ENCODE peak calls at places on chromosomes 2 and 18, in ten cellular contexts. I, T, M, Y, K, S, Z, V, R and W are unnamed samples.
A peak's percentile ranks its signal among the peaks of the same experiment; 100 is the strongest.

GRCh38 chr2:202043473-202043872 is 9.8 kb downstream of the FZD7 start:
- DNase-seq in I (no peak), T (no peak), M (no peak), Y (no peak), K (no peak), S (no peak), Z (no peak), V (no peak), R (no peak), W (no peak)

GRCh38 chr2:47264183-47264582 is 109.1 kb upstream of the STPG4 start:
- DNase-seq in I (no peak), T (no peak), M (no peak), Y (no peak), K (no peak), S (no peak), Z (peak; percentile 65), V (peak; percentile 70), R (no peak), W (no peak)

GRCh38 chr2:145075454-145076062 is 555.6 kb upstream of the ZEB2 start:
- DNase-seq in I (no peak), T (no peak), M (no peak), Y (no peak), K (no peak), S (no peak), Z (no peak), V (no peak), R (no peak), W (no peak)

GRCh38 chr2:39107156-39107555 is 13.7 kb downstream of the SOS1 start:
- DNase-seq in I (no peak), T (no peak), M (peak; percentile 83), Y (no peak), K (no peak), S (no peak), Z (no peak), V (peak; percentile 43), R (no peak), W (no peak)

GRCh38 chr2:239240480-239240881 is 160.3 kb downstream of the HDAC4 start:
- DNase-seq in I (peak; percentile 66), T (peak; percentile 88), M (peak; percentile 80), Y (peak; percentile 71), K (no peak), S (peak; percentile 38), Z (no peak), V (no peak), R (no peak), W (peak; percentile 60)

GRCh38 chr2:24771099-24771498 is 22.1 kb downstream of the PTRHD1 start:
- DNase-seq in I (no peak), T (no peak), M (no peak), Y (no peak), K (no peak), S (peak; percentile 27), Z (no peak), V (no peak), R (no peak), W (no peak)

GRCh38 chr18:80154293-80154692 is 45.2 kb downstream of the ADNP2 start:
- DNase-seq in I (no peak), T (no peak), M (no peak), Y (no peak), K (no peak), S (peak; percentile 37), Z (no peak), V (peak; percentile 76), R (peak; percentile 9), W (no peak)

GRCh38 chr18:23593720-23594119 is 7.4 kb upstream of the NPC1 start:
- DNase-seq in I (no peak), T (no peak), M (no peak), Y (no peak), K (no peak), S (no peak), Z (no peak), V (no peak), R (peak; percentile 72), W (no peak)

GRCh38 chr2:195382186-195382585 is 274.8 kb upstream of the SLC39A10 start:
- DNase-seq in I (no peak), T (no peak), M (no peak), Y (no peak), K (no peak), S (no peak), Z (no peak), V (no peak), R (no peak), W (no peak)

GRCh38 chr2:8546319-8547283 is 135.3 kb upstream of the ID2 start:
- DNase-seq in I (peak; percentile 64), T (peak; percentile 17), M (no peak), Y (peak; percentile 63), K (no peak), S (no peak), Z (no peak), V (no peak), R (no peak), W (no peak)

GRCh38 chr2:187440101-187440500 is 8.0 kb downstream of the CALCRL start:
- DNase-seq in I (no peak), T (no peak), M (no peak), Y (no peak), K (no peak), S (no peak), Z (no peak), V (no peak), R (peak; percentile 64), W (no peak)

GRCh38 chr18:56373601-56374000 is 264.8 kb downstream of the TXNL1 start:
- DNase-seq in I (no peak), T (no peak), M (no peak), Y (no peak), K (no peak), S (no peak), Z (no peak), V (no peak), R (no peak), W (no peak)

GRCh38 chr2:138742446-138743057 is 37.6 kb downstream of the NXPH2 start:
- DNase-seq in I (no peak), T (no peak), M (no peak), Y (no peak), K (no peak), S (no peak), Z (no peak), V (no peak), R (no peak), W (no peak)

GRCh38 chr2:122210898-122211605 is 455.6 kb downstream of the TSN start:
- DNase-seq in I (no peak), T (no peak), M (no peak), Y (no peak), K (no peak), S (no peak), Z (no peak), V (no peak), R (no peak), W (no peak)

GRCh38 chr18:12599966-12600365 is 57.9 kb downstream of the SPIRE1 start:
- DNase-seq in I (no peak), T (no peak), M (no peak), Y (no peak), K (no peak), S (no peak), Z (no peak), V (no peak), R (no peak), W (no peak)
- TF ChIP-seq POLR2AphosphoS5 in I (no peak), T (no peak), M (no peak), Y (no peak), K (no peak), S (no peak), Z (no peak), V (no peak), R (no peak), W (no peak)

GRCh38 chr2:18745431-18746272 is 156.3 kb upstream of the NT5C1B start:
- DNase-seq in I (no peak), T (no peak), M (no peak), Y (no peak), K (no peak), S (no peak), Z (no peak), V (no peak), R (no peak), W (no peak)

GRCh38 chr2:18741888-18742287 is 152.5 kb upstream of the NT5C1B start:
- DNase-seq in I (no peak), T (peak; percentile 76), M (no peak), Y (peak; percentile 41), K (no peak), S (no peak), Z (no peak), V (peak; percentile 7), R (no peak), W (peak; percentile 35)

GRCh38 chr2:18740428-18740827 is 151.1 kb upstream of the NT5C1B start:
- DNase-seq in I (peak; percentile 59), T (no peak), M (no peak), Y (no peak), K (no peak), S (no peak), Z (no peak), V (no peak), R (no peak), W (peak; percentile 23)

DNA sequence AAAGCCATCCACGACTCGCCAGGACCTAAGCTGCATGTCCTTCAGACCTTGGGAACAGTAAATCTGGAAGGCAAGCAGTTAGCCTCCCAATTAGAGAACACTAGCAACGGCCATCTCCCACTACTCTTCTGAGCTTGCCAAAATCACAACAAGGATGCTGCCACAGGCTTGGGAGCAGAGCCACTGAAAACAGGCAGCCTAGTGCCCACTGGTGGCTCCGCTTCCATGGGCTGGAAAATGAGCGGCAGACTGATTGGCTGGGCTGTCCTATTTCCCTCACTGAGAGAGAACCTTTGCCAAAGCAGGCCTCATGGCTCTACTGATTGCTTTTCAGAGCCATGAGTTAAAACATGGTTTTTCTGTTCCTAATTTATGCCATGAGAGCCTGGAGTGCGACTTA is 153.0 kb upstream of the NT5C1B start:
- DNase-seq in I (no peak), T (no peak), M (peak; percentile 25), Y (no peak), K (no peak), S (no peak), Z (no peak), V (peak; percentile 29), R (no peak), W (no peak)
- TF ChIP-seq CTCF in I (no peak), T (no peak), M (peak; percentile 8), Y (no peak), K (no peak), S (no peak), Z (peak; percentile 40), V (peak; percentile 60), R (no peak), W (no peak)

GRCh38 chr18:77131652-77132368 is 773 bp downstream of the MBP start:
- DNase-seq in I (peak; percentile 86), T (peak; percentile 85), M (peak; percentile 73), Y (peak; percentile 94), K (peak; percentile 51), S (no peak), Z (no peak), V (peak; percentile 51), R (no peak), W (peak; percentile 80)
- TF ChIP-seq POLR2AphosphoS5 in I (no peak), T (no peak), M (no peak), Y (peak; percentile 16), K (no peak), S (no peak), Z (no peak), V (no peak), R (no peak), W (peak; percentile 28)

DNA sequence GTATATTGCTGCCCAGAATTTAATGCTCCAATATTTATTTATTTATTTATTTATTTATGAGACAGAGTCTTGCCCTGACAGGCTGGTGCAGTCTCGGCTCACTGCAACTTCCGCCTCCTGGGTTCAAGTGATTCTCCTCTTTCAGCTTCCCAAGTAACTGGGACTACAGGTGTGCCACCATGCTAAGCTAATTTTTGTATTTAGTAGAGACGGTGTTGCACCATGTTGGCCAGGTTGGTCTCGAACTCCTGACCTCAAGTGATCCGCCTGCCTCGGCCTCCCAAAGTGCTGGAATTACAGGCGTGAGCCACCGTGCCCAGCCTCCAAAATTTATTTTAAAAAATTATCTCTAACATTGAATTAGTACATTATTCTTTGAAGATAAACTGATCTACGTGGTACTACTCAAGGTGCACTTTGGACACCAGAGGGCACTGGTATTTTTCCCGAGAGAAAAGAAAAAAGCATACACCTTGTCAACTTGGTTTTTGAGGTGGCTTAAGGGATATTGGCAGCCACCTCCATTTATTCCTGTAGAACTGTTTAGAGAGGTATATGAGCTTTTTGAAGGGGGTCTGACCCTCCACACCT is 1.4 kb upstream of the IDH1 start:
- DNase-seq in I (no peak), T (no peak), M (no peak), Y (no peak), K (no peak), S (no peak), Z (no peak), V (peak; percentile 58), R (no peak), W (no peak)
- TF ChIP-seq CTCF in I (no peak), T (no peak), M (peak; percentile 35), Y (no peak), K (peak; percentile 33), S (peak; percentile 36), Z (peak; percentile 22), V (peak; percentile 49), R (no peak), W (no peak)